ENCODE peak calls at places on chromosome 1, in four cellular contexts. G, Z, T and I are unnamed samples.

GRCh38 chr1:39295901-39296300 is 91.4 kb downstream of the MACF1 start:
- DNase-seq in G (no peak), Z (no peak), T (no peak), I (no peak)

GRCh38 chr1:41713557-41714327 is 205.0 kb downstream of the HIVEP3 start:
- DNase-seq in G (no peak), Z (peak; percentile 50), T (no peak), I (peak; percentile 78)

GRCh38 chr1:62391369-62391971 is 45.4 kb upstream of the USP1 start:
- DNase-seq in G (peak; percentile 58), Z (no peak), T (no peak), I (no peak)

GRCh38 chr1:167206166-167206835 is 14.4 kb upstream of the POU2F1 start:
- DNase-seq in G (no peak), Z (no peak), T (no peak), I (no peak)

GRCh38 chr1:49251385-49251784 is 474.7 kb upstream of the BEND5 start:
- DNase-seq in G (no peak), Z (no peak), T (no peak), I (no peak)

GRCh38 chr1:61081637-61082335 is 575 bp upstream of the NFIA start:
- DNase-seq in G (peak; percentile 53), Z (peak; percentile 79), T (peak; percentile 54), I (no peak)

GRCh38 chr1:210298936-210299335 is 29.8 kb upstream of the HHAT start:
- DNase-seq in G (no peak), Z (no peak), T (no peak), I (no peak)

GRCh38 chr1:22239378-22239777 is 96.5 kb upstream of the WNT4 start:
- DNase-seq in G (no peak), Z (no peak), T (no peak), I (no peak)

GRCh38 chr1:15153842-15154479 is 414 bp downstream of the TMEM51 start:
- DNase-seq in G (peak; percentile 81), Z (peak; percentile 57), T (no peak), I (peak; percentile 67)